ENCODE peak calls at places on chromosome 7, in nine cellular contexts. One of them, this sample, is unnamed.

GRCh38 chr7:1812693-1813393 is 142.8 kb downstream of the ELFN1 start:
- DNase-seq in SK-N-MC: no peak
- DNase-seq in brain microvascular endothelial cell: no peak
- DNase-seq in cardiac muscle cell: peak
- DNase-seq in foreskin fibroblast: no peak
- DNase-seq in CD4-positive, CD25-positive, alpha-beta regulatory T cell: no peak
- DNase-seq in Caco-2: no peak
- DNase-seq in Peyer's patch: no peak
- DNase-seq in GM12865: no peak
- DNase-seq in this sample: no peak

GRCh38 chr7:99840136-99840869 is 12.5 kb downstream of the CYP3A43 start:
- DNase-seq in SK-N-MC: no peak
- DNase-seq in brain microvascular endothelial cell: no peak
- DNase-seq in cardiac muscle cell: no peak
- DNase-seq in foreskin fibroblast: no peak
- DNase-seq in CD4-positive, CD25-positive, alpha-beta regulatory T cell: no peak
- DNase-seq in Caco-2: no peak
- DNase-seq in Peyer's patch: no peak
- DNase-seq in GM12865: no peak
- DNase-seq in this sample: no peak

GRCh38 chr7:157601530-157601929 is 264.7 kb downstream of the DNAJB6 start:
- DNase-seq in SK-N-MC: no peak
- DNase-seq in brain microvascular endothelial cell: no peak
- DNase-seq in cardiac muscle cell: no peak
- DNase-seq in foreskin fibroblast: no peak
- DNase-seq in CD4-positive, CD25-positive, alpha-beta regulatory T cell: no peak
- DNase-seq in Caco-2: no peak
- DNase-seq in Peyer's patch: peak
- DNase-seq in GM12865: no peak
- DNase-seq in this sample: no peak

GRCh38 chr7:12194426-12194825 is 16.7 kb upstream of the TMEM106B start:
- DNase-seq in SK-N-MC: no peak
- DNase-seq in brain microvascular endothelial cell: no peak
- DNase-seq in cardiac muscle cell: no peak
- DNase-seq in foreskin fibroblast: no peak
- DNase-seq in CD4-positive, CD25-positive, alpha-beta regulatory T cell: no peak
- DNase-seq in Caco-2: no peak
- DNase-seq in Peyer's patch: no peak
- DNase-seq in GM12865: no peak
- DNase-seq in this sample: no peak

GRCh38 chr7:3301472-3301778 is 373 bp downstream of the SDK1 start:
- DNase-seq in SK-N-MC: no peak
- DNase-seq in brain microvascular endothelial cell: no peak
- DNase-seq in cardiac muscle cell: no peak
- DNase-seq in foreskin fibroblast: no peak
- DNase-seq in CD4-positive, CD25-positive, alpha-beta regulatory T cell: no peak
- DNase-seq in Caco-2: no peak
- DNase-seq in Peyer's patch: no peak
- DNase-seq in GM12865: no peak
- DNase-seq in this sample: no peak

GRCh38 chr7:52876402-52876801 is 159.0 kb upstream of the POM121L12 start:
- DNase-seq in SK-N-MC: no peak
- DNase-seq in brain microvascular endothelial cell: no peak
- DNase-seq in cardiac muscle cell: no peak
- DNase-seq in foreskin fibroblast: no peak
- DNase-seq in CD4-positive, CD25-positive, alpha-beta regulatory T cell: no peak
- DNase-seq in Caco-2: no peak
- DNase-seq in Peyer's patch: no peak
- DNase-seq in GM12865: no peak
- DNase-seq in this sample: no peak

GRCh38 chr7:139915864-139916716 is 87.0 kb downstream of the TBXAS1 start:
- DNase-seq in SK-N-MC: no peak
- DNase-seq in brain microvascular endothelial cell: peak
- DNase-seq in cardiac muscle cell: no peak
- DNase-seq in foreskin fibroblast: peak
- DNase-seq in CD4-positive, CD25-positive, alpha-beta regulatory T cell: no peak
- DNase-seq in Caco-2: no peak
- DNase-seq in Peyer's patch: no peak
- DNase-seq in GM12865: peak
- DNase-seq in this sample: peak

GRCh38 chr7:77426052-77426404 is 9.9 kb upstream of the GSAP start:
- DNase-seq in SK-N-MC: no peak
- DNase-seq in brain microvascular endothelial cell: no peak
- DNase-seq in cardiac muscle cell: no peak
- DNase-seq in foreskin fibroblast: no peak
- DNase-seq in CD4-positive, CD25-positive, alpha-beta regulatory T cell: no peak
- DNase-seq in Caco-2: no peak
- DNase-seq in Peyer's patch: no peak
- DNase-seq in GM12865: peak
- DNase-seq in this sample: no peak

GRCh38 chr7:107949443-107949935 is 53.5 kb downstream of the LAMB1 start:
- DNase-seq in SK-N-MC: no peak
- DNase-seq in brain microvascular endothelial cell: no peak
- DNase-seq in cardiac muscle cell: no peak
- DNase-seq in foreskin fibroblast: peak
- DNase-seq in CD4-positive, CD25-positive, alpha-beta regulatory T cell: no peak
- DNase-seq in Caco-2: no peak
- DNase-seq in Peyer's patch: no peak
- DNase-seq in GM12865: no peak
- DNase-seq in this sample: no peak

DNA sequence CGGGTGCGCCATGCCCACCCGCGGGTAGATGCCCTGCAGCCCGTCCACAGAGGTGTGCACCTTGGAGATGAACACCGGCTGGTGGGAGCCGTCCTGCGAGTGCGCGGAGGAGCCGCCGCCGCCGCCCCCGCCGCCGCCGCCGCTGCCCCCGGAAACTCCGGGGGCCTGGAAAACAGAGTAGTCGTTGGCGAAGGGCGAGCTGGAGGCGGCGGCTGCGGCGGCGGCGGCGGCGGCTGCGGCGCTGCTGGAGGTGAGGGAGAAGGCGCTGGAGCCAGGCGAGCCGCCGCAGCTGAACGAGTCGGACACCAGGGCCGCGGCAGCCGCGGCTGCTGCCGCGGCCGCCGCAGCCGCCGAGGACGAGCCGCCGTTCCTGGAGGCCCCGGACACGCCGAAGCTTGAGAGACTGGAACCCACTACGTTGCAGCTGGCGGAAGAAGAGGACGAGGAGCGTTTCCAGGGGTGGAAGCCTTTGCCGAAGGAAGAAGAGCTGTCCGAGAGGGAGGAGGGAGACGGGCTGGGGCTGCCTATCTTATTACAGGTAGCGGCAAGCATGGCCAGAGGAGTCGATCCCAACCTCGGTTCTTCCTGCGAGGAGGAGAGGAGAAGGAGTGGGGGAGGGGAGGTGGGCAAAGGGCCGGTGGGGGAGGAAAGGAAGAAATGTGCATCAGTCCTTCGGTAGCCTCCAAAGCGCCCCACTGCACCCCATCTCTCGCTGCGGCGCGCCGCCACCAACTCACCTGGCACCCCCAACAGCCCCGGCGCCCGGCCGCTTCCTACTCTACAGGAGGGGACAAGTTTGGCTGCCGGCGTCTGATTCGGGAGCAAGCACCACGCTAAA is 1.3 kb downstream of the SP8 start:
- DNase-seq in SK-N-MC: no peak
- DNase-seq in brain microvascular endothelial cell: no peak
- DNase-seq in cardiac muscle cell: peak
- DNase-seq in foreskin fibroblast: peak
- DNase-seq in CD4-positive, CD25-positive, alpha-beta regulatory T cell: no peak
- DNase-seq in Caco-2: peak
- DNase-seq in Peyer's patch: peak
- DNase-seq in GM12865: no peak
- DNase-seq in this sample: no peak
- H3K4me3 ChIP-seq in SK-N-MC: peak
- H3K4me3 ChIP-seq in brain microvascular endothelial cell: no peak
- H3K4me3 ChIP-seq in cardiac muscle cell: peak
- H3K4me3 ChIP-seq in foreskin fibroblast: no peak
- H3K4me3 ChIP-seq in CD4-positive, CD25-positive, alpha-beta regulatory T cell: peak
- H3K4me3 ChIP-seq in Caco-2: peak
- H3K4me3 ChIP-seq in Peyer's patch: no peak
- H3K4me3 ChIP-seq in GM12865: no peak
- H3K4me3 ChIP-seq in this sample: peak

GRCh38 chr7:83452256-83452655 is 196.7 kb downstream of the SEMA3E start:
- DNase-seq in SK-N-MC: no peak
- DNase-seq in brain microvascular endothelial cell: no peak
- DNase-seq in cardiac muscle cell: no peak
- DNase-seq in foreskin fibroblast: no peak
- DNase-seq in CD4-positive, CD25-positive, alpha-beta regulatory T cell: no peak
- DNase-seq in Caco-2: no peak
- DNase-seq in Peyer's patch: no peak
- DNase-seq in GM12865: no peak
- DNase-seq in this sample: no peak

GRCh38 chr7:83456413-83456812 is 192.5 kb downstream of the SEMA3E start:
- DNase-seq in SK-N-MC: no peak
- DNase-seq in brain microvascular endothelial cell: no peak
- DNase-seq in cardiac muscle cell: no peak
- DNase-seq in foreskin fibroblast: no peak
- DNase-seq in CD4-positive, CD25-positive, alpha-beta regulatory T cell: no peak
- DNase-seq in Caco-2: no peak
- DNase-seq in Peyer's patch: no peak
- DNase-seq in GM12865: no peak
- DNase-seq in this sample: no peak

DNA sequence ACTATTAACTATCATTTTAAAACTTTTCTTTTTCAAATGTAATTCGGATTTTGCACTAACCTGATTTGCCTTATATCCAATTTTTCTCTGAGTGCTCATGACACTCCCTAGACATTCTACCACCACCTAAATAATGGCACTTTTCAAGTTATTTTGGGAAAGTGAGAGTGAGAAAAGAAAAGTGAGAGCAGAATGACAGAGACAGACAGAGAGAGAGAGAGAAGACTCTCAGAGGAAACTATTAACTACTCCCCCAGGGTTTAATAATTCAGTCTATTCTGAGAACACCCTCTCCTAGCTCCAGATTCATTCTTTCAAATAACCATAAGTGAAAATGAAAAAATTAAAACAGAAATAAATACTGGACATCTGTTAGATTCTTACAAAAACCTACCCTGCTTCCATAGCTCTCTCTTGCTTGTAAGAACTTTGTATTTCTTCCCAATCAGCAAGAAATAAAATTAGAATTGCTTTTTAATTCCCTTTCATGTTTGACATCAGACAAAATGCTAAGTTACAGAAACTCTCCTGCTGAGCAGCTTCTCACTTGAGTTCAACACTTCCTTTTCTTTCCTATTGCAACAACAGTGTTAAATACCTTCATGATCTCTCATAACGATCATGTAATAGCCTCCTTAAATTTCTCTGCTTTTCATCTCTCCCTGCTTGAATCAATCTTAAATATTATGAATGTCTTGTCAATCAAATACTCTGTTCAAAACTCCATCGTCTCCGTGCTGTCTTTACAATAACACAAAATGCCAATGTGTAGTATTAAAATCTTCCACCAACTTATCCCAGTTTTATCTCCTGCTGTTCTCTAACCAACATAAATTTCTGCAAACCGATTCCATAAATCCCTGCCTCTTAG is 191.7 kb downstream of the SEMA3E start:
- DNase-seq in SK-N-MC: no peak
- DNase-seq in brain microvascular endothelial cell: no peak
- DNase-seq in cardiac muscle cell: no peak
- DNase-seq in foreskin fibroblast: peak
- DNase-seq in CD4-positive, CD25-positive, alpha-beta regulatory T cell: no peak
- DNase-seq in Caco-2: no peak
- DNase-seq in Peyer's patch: no peak
- DNase-seq in GM12865: peak
- DNase-seq in this sample: no peak
- H3K4me3 ChIP-seq in SK-N-MC: peak
- H3K4me3 ChIP-seq in brain microvascular endothelial cell: no peak
- H3K4me3 ChIP-seq in cardiac muscle cell: no peak
- H3K4me3 ChIP-seq in foreskin fibroblast: no peak
- H3K4me3 ChIP-seq in CD4-positive, CD25-positive, alpha-beta regulatory T cell: no peak
- H3K4me3 ChIP-seq in Caco-2: no peak
- H3K4me3 ChIP-seq in Peyer's patch: no peak
- H3K4me3 ChIP-seq in GM12865: no peak
- H3K4me3 ChIP-seq in this sample: no peak

DNA sequence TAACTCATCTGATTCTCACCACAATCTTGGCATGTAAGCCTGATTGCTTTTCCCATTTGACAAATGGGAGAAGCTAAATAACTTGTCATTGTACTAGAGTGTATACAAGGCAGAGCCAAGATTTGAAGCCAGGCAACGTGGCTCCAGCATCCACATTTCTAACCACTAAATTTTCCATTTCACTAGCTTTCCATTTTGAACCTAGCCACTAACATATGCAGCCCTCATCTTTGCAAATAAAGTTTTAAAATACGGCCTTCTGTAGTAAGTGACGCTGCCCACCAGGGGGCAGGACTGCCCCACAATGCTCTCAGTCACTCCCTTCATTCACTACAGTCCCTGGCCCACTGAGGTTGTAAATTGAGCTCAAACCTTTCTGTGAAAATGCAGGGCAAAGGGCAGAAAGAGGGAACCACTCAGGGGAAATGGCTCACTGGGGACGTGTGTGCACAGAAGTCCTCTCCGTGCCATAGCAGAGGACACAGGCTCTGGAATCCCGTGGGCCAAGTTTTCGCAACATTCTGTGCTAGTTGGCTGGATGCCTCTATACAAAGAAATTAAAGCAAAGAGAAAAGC is 315.7 kb downstream of the TNS3 start:
- DNase-seq in SK-N-MC: no peak
- DNase-seq in brain microvascular endothelial cell: peak
- DNase-seq in cardiac muscle cell: peak
- DNase-seq in foreskin fibroblast: peak
- DNase-seq in CD4-positive, CD25-positive, alpha-beta regulatory T cell: no peak
- DNase-seq in Caco-2: peak
- DNase-seq in Peyer's patch: peak
- DNase-seq in GM12865: peak
- DNase-seq in this sample: peak
- H3K4me3 ChIP-seq in SK-N-MC: no peak
- H3K4me3 ChIP-seq in brain microvascular endothelial cell: no peak
- H3K4me3 ChIP-seq in cardiac muscle cell: no peak
- H3K4me3 ChIP-seq in foreskin fibroblast: no peak
- H3K4me3 ChIP-seq in CD4-positive, CD25-positive, alpha-beta regulatory T cell: no peak
- H3K4me3 ChIP-seq in Caco-2: no peak
- H3K4me3 ChIP-seq in Peyer's patch: no peak
- H3K4me3 ChIP-seq in GM12865: no peak
- H3K4me3 ChIP-seq in this sample: no peak

DNA sequence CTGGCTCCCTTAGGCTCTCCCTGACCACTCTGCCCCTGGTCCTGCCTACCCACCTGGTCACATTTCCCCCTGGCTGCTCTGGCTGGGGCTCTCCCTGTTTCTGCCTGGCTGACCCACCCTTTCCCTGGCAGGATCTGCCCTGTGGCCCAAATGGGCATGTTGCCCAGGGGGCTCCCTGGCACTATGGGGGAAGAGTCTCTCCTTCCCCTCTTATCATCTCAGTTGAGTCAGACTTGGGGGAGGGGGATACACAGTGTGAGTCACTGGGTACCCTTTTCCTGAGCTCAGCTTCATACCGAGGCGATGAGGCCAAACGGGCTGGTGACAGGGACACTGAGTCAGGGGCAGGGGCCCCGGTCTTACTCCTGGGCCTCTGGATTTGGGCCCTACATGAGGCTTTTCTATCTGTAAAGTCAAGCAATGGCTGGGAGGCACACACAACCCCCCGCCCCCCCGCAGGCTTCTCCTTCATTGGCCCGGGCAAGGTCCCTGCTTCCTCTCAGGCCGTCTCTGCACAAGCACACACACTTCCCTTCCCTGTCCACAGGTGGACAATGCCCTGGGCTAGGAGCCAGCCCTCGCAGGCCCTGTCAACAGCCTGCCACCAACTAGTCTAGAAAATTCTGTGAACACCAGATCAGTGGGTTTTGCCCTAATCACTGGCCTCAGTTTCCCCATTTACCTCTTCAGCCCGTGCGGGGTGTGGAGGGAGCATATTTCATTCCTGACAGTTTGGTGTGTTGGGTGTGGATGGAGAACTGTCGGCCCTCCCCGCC is 627 bp upstream of the FLNC start:
- DNase-seq in SK-N-MC: no peak
- DNase-seq in brain microvascular endothelial cell: peak
- DNase-seq in cardiac muscle cell: peak
- DNase-seq in foreskin fibroblast: peak
- DNase-seq in CD4-positive, CD25-positive, alpha-beta regulatory T cell: no peak
- DNase-seq in Caco-2: peak
- DNase-seq in Peyer's patch: peak
- DNase-seq in GM12865: no peak
- DNase-seq in this sample: no peak
- H3K4me3 ChIP-seq in SK-N-MC: peak
- H3K4me3 ChIP-seq in brain microvascular endothelial cell: peak
- H3K4me3 ChIP-seq in cardiac muscle cell: peak
- H3K4me3 ChIP-seq in foreskin fibroblast: peak
- H3K4me3 ChIP-seq in CD4-positive, CD25-positive, alpha-beta regulatory T cell: no peak
- H3K4me3 ChIP-seq in Caco-2: peak
- H3K4me3 ChIP-seq in Peyer's patch: no peak
- H3K4me3 ChIP-seq in GM12865: no peak
- H3K4me3 ChIP-seq in this sample: peak